ENCODE peak calls at places on chromosomes 7 and 10, in ten cellular contexts. E is spleen, I is transverse colon, K is stomach, X is HepG2, N is SK-N-SH, L is prostate gland, Y is H1, W is GM23338, R is endothelial cell of umbilical vein. S is an unnamed sample.
A peak's percentile ranks its signal among the peaks of the same experiment; 100 is the strongest.

GRCh38 chr10:24505759-24506158 is 217.9 kb downstream of the ARHGAP21 start:
- DNase-seq in E (no peak), I (no peak), K (no peak), X (no peak), N (no peak), L (peak; percentile 80), Y (no peak), W (no peak), R (peak; percentile 33), S (no peak)

GRCh38 chr10:72087392-72087968 is 871 bp downstream of the SPOCK2 start:
- DNase-seq in E (peak; percentile 93), I (peak; percentile 39), K (no peak), X (no peak), N (peak; percentile 68), L (no peak), Y (no peak), W (peak; percentile 47), R (no peak), S (no peak)

GRCh38 chr10:3895045-3895609 is 110.1 kb upstream of the KLF6 start:
- DNase-seq in E (no peak), I (no peak), K (no peak), X (no peak), N (no peak), L (no peak), Y (no peak), W (no peak), R (peak; percentile 89), S (no peak)

GRCh38 chr7:620052-620451 is 100.4 kb upstream of the PDGFA start:
- DNase-seq in E (no peak), I (peak; percentile 61), K (no peak), X (no peak), N (no peak), L (no peak), Y (no peak), W (peak; percentile 39), R (peak; percentile 85), S (no peak)

GRCh38 chr10:93821051-93821772 is 63.5 kb downstream of the LGI1 start:
- DNase-seq in E (no peak), I (no peak), K (no peak), X (peak; percentile 14), N (no peak), L (no peak), Y (no peak), W (peak; percentile 70), R (peak; percentile 31), S (no peak)

GRCh38 chr7:74042746-74043522 is 15.0 kb downstream of the ELN start:
- DNase-seq in E (no peak), I (no peak), K (peak; percentile 65), X (no peak), N (peak; percentile 87), L (peak; percentile 53), Y (no peak), W (no peak), R (no peak), S (no peak)

GRCh38 chr10:124646483-124647352 is 97.5 kb downstream of the FAM53B start:
- DNase-seq in E (peak; percentile 82), I (peak; percentile 59), K (peak; percentile 88), X (peak; percentile 43), N (peak; percentile 68), L (no peak), Y (no peak), W (no peak), R (peak; percentile 95), S (no peak)

GRCh38 chr10:235921-236320 is 100.7 kb downstream of the ZMYND11 start:
- DNase-seq in E (no peak), I (no peak), K (no peak), X (no peak), N (no peak), L (no peak), Y (no peak), W (no peak), R (peak; percentile 13), S (no peak)

GRCh38 chr10:117137911-117138642 is at the start of gene VAX1:
- DNase-seq in E (no peak), I (no peak), K (no peak), X (no peak), N (peak; percentile 75), L (no peak), Y (no peak), W (peak; percentile 61), R (no peak), S (no peak)

GRCh38 chr10:117135480-117136140 is 2.5 kb downstream of the VAX1 start:
- DNase-seq in E (no peak), I (no peak), K (no peak), X (no peak), N (no peak), L (no peak), Y (no peak), W (no peak), R (no peak), S (no peak)

GRCh38 chr10:117138838-117139580 is 939 bp upstream of the VAX1 start:
- DNase-seq in E (no peak), I (no peak), K (no peak), X (no peak), N (peak; percentile 35), L (no peak), Y (no peak), W (peak; percentile 59), R (no peak), S (no peak)

GRCh38 chr10:117136391-117136975 is 1.6 kb downstream of the VAX1 start:
- DNase-seq in E (no peak), I (no peak), K (no peak), X (no peak), N (peak; percentile 27), L (no peak), Y (no peak), W (peak; percentile 36), R (no peak), S (no peak)

DNA sequence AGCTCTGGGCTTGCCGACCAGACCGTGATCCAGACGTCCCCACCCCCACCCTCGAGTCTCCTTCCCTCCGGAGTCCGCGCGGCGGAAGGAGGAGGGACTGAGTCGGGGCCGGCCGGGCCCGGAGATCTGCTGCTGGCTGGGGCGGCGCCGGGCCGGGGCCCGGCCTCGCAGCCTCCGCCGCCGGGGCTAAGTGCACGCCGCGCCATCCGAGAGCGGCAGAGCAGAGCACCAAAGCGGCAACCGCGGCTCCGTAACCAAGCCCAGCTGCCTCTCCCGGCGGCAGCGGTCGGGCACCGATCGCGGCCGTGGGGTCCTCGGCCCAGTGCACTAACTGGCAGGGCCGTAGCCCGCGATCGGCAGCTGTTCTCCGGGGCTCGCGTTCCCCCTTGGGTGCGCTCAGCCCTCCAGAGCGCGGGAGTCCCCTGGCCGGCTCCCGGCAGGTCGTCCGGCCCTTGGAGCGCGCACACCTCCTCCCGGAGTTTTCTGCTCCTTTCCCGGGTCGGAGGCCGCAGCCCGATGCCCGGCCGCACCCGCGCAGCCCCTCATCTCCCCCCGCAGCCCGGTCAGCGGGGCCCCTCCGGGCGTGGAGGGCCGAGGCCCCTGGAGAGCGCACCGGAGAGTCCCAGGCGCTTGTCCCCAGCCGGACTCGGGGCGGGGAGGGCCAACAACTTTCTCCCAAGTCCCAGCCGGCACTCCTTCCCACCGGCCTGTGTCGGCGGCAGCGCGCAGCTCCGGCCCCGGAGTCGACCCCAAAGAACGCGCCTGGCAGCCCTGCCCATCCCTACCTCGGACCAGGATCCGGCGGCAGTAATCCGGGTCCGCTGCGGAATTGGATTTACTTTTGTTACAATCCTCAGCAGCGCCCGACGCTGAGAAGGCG is 799 bp downstream of the VAX1 start:
- DNase-seq in E (no peak), I (no peak), K (no peak), X (no peak), N (peak; percentile 74), L (no peak), Y (no peak), W (peak; percentile 81), R (peak; percentile 22), S (no peak)
- TF ChIP-seq POLR2AphosphoS5 in E (no peak), I (no peak), K (no peak), X (no peak), N (no peak), L (no peak), Y (no peak), W (no peak), R (no peak), S (no peak)

GRCh38 chr7:44101304-44101965 is 2.7 kb upstream of the AEBP1 start:
- DNase-seq in E (no peak), I (no peak), K (no peak), X (no peak), N (no peak), L (no peak), Y (no peak), W (no peak), R (no peak), S (no peak)
- H3K4me1 ChIP-seq in E (peaks cover 7% of the 10 kb centered on the region), I (no peaks in the 10 kb centered on the region), K (peaks cover 36% of the 10 kb centered on the region), X (peaks cover 62% of the 10 kb centered on the region), N (peaks cover 27% of the 10 kb centered on the region), L (no peaks in the 10 kb centered on the region), Y (no peaks in the 10 kb centered on the region), W (peaks cover 8% of the 10 kb centered on the region), R (peaks cover 3% of the 10 kb centered on the region), S (no peaks in the 10 kb centered on the region)

DNA sequence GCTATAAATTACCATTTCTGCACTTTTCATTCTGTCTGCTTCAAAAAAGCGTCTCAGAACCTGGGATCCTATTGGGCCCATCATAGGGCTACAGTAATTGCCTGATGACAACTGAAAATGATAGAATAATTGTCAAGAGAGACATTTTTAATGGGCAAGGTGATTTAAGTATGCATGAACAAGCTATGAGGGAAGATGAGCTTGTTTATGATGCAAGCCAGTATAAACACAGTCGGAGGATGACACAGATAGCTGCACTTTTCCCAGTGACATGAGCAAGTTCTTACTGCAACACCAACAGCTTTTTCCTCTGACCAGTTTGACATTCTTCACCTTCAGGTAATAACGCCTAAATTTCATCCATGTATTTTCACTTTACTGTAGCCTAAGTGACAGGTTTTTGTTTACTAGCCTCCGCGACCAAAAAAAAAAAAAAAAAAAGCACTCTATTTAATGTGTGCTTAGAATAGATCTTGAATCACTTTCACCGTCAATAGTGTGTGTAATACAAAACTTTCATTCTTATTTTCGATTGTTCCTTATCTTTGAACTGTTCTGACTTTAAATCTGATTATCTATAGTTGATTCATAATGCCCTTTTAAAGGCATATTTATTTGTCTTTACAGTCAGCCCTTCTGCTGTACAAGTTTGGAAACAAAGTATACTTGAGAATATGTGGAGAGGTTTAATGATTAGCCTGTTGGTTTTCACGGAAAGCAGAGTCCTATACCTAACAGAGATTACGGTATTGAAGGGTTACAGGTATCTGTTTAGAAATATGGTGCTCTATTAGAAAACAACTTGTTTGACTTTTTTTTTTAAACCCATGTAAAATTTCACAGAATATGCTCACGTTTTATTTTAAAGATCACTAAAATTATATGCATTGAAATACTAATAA is 1.7 kb downstream of the FOXP2 start:
- DNase-seq in E (no peak), I (no peak), K (no peak), X (no peak), N (no peak), L (no peak), Y (no peak), W (no peak), R (no peak), S (no peak)
- H3K4me3 ChIP-seq in E (no peak overlapping the region), I (peak overlapping the region; percentile 41), K (peak overlapping the region; percentile 22), X (peak overlapping the region; percentile 30), N (no peak overlapping the region), L (no peak overlapping the region), Y (no peak overlapping the region), W (no peak overlapping the region), R (no peak overlapping the region), S (no peak overlapping the region)

DNA sequence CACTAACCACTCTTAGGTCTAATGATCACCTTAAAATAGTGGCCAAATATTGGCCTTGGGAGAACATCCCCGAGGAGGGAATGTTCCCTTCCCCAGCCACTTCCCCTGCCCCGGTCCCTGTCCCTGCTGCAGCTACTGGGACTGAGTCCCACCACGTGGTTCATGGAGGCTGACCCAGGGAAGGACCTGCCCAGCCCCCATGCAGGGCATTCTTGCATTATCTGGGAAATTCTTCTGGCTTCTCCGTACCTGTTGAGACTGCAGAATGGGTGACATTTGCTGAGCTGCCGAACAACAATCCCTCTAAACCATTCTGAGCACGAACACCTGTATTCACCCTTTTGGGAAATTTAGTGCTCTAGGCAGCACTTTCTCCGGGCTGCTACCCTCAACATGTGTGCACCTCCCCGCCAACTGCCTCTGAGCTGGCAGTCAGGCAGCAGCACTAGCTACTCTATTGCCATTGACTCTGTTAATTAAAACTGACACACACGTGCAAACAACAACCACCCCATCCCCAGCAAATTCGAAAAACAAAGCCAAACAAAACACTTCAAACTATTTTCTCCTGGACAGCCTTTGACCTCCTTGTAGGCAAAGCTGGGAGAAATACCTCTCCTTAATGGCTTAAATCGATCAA is 567.4 kb upstream of the MKI67 start:
- DNase-seq in E (no peak), I (no peak), K (no peak), X (no peak), N (no peak), L (no peak), Y (no peak), W (no peak), R (no peak), S (no peak)
- TF ChIP-seq POLR2AphosphoS5 in E (no peak), I (no peak), K (no peak), X (no peak), N (no peak), L (no peak), Y (no peak), W (no peak), R (no peak), S (no peak)

S was measured in breast epithelium.